ENCODE peak calls at places on chromosomes 7 and 10, in ten cellular contexts. One of them, this sample, is unnamed.

GRCh38 chr7:54699715-54700114 is 59.3 kb downstream of the SEC61G start:
- DNase-seq in brain microvascular endothelial cell: no peak
- DNase-seq in AG10803: no peak
- DNase-seq in uterus: no peak
- DNase-seq in A549: no peak
- DNase-seq in upper lobe of right lung: no peak
- DNase-seq in fibroblast of pulmonary artery: no peak
- DNase-seq in psoas muscle: no peak
- DNase-seq in IMR-90: no peak
- DNase-seq in ovary: no peak
- DNase-seq in this sample: no peak

GRCh38 chr7:24436131-24436920 is 136.9 kb upstream of the PALS2 start:
- DNase-seq in brain microvascular endothelial cell: no peak
- DNase-seq in AG10803: no peak
- DNase-seq in uterus: no peak
- DNase-seq in A549: no peak
- DNase-seq in upper lobe of right lung: no peak
- DNase-seq in fibroblast of pulmonary artery: no peak
- DNase-seq in psoas muscle: no peak
- DNase-seq in IMR-90: no peak
- DNase-seq in ovary: no peak
- DNase-seq in this sample: no peak

GRCh38 chr7:42020067-42020466 is 216.9 kb downstream of the GLI3 start:
- DNase-seq in brain microvascular endothelial cell: no peak
- DNase-seq in AG10803: peak; percentile 25
- DNase-seq in uterus: no peak
- DNase-seq in A549: no peak
- DNase-seq in upper lobe of right lung: no peak
- DNase-seq in fibroblast of pulmonary artery: no peak
- DNase-seq in psoas muscle: no peak
- DNase-seq in IMR-90: no peak
- DNase-seq in ovary: no peak
- DNase-seq in this sample: no peak

GRCh38 chr10:112507988-112508387 is 61.0 kb downstream of the VTI1A start:
- DNase-seq in brain microvascular endothelial cell: no peak
- DNase-seq in AG10803: no peak
- DNase-seq in uterus: no peak
- DNase-seq in A549: no peak
- DNase-seq in upper lobe of right lung: no peak
- DNase-seq in fibroblast of pulmonary artery: no peak
- DNase-seq in psoas muscle: no peak
- DNase-seq in IMR-90: no peak
- DNase-seq in ovary: no peak
- DNase-seq in this sample: no peak

GRCh38 chr10:113644185-113645120 is 19.4 kb downstream of the NRAP start:
- DNase-seq in brain microvascular endothelial cell: peak; percentile 31
- DNase-seq in AG10803: peak; percentile 48
- DNase-seq in uterus: no peak
- DNase-seq in A549: no peak
- DNase-seq in upper lobe of right lung: no peak
- DNase-seq in fibroblast of pulmonary artery: peak; percentile 21
- DNase-seq in psoas muscle: no peak
- DNase-seq in IMR-90: peak; percentile 77
- DNase-seq in ovary: no peak
- DNase-seq in this sample: peak; percentile 62

GRCh38 chr10:122014652-122015248 is 25.8 kb downstream of the TACC2 start:
- DNase-seq in brain microvascular endothelial cell: no peak
- DNase-seq in AG10803: no peak
- DNase-seq in uterus: no peak
- DNase-seq in A549: no peak
- DNase-seq in upper lobe of right lung: no peak
- DNase-seq in fibroblast of pulmonary artery: no peak
- DNase-seq in psoas muscle: no peak
- DNase-seq in IMR-90: no peak
- DNase-seq in ovary: no peak
- DNase-seq in this sample: no peak

GRCh38 chr7:126570845-126571244 is 681.9 kb downstream of the GRM8 start:
- DNase-seq in brain microvascular endothelial cell: no peak
- DNase-seq in AG10803: no peak
- DNase-seq in uterus: no peak
- DNase-seq in A549: no peak
- DNase-seq in upper lobe of right lung: no peak
- DNase-seq in fibroblast of pulmonary artery: no peak
- DNase-seq in psoas muscle: no peak
- DNase-seq in IMR-90: no peak
- DNase-seq in ovary: no peak
- DNase-seq in this sample: no peak

GRCh38 chr7:1549357-1550004 is 6.5 kb downstream of the TMEM184A start:
- DNase-seq in brain microvascular endothelial cell: no peak
- DNase-seq in AG10803: no peak
- DNase-seq in uterus: no peak
- DNase-seq in A549: no peak
- DNase-seq in upper lobe of right lung: no peak
- DNase-seq in fibroblast of pulmonary artery: no peak
- DNase-seq in psoas muscle: peak; percentile 45
- DNase-seq in IMR-90: no peak
- DNase-seq in ovary: no peak
- DNase-seq in this sample: no peak

GRCh38 chr10:126066491-126066890 is 170.1 kb downstream of the FANK1 start:
- DNase-seq in brain microvascular endothelial cell: no peak
- DNase-seq in AG10803: no peak
- DNase-seq in uterus: no peak
- DNase-seq in A549: no peak
- DNase-seq in upper lobe of right lung: no peak
- DNase-seq in fibroblast of pulmonary artery: no peak
- DNase-seq in psoas muscle: no peak
- DNase-seq in IMR-90: no peak
- DNase-seq in ovary: no peak
- DNase-seq in this sample: no peak

GRCh38 chr7:14570750-14571607 is 331.6 kb downstream of the DGKB start:
- DNase-seq in brain microvascular endothelial cell: no peak
- DNase-seq in AG10803: no peak
- DNase-seq in uterus: no peak
- DNase-seq in A549: no peak
- DNase-seq in upper lobe of right lung: no peak
- DNase-seq in fibroblast of pulmonary artery: no peak
- DNase-seq in psoas muscle: no peak
- DNase-seq in IMR-90: no peak
- DNase-seq in ovary: no peak
- DNase-seq in this sample: no peak

GRCh38 chr10:19979628-19980027 is 163.4 kb downstream of the PLXDC2 start:
- DNase-seq in brain microvascular endothelial cell: no peak
- DNase-seq in AG10803: no peak
- DNase-seq in uterus: no peak
- DNase-seq in A549: no peak
- DNase-seq in upper lobe of right lung: no peak
- DNase-seq in fibroblast of pulmonary artery: no peak
- DNase-seq in psoas muscle: no peak
- DNase-seq in IMR-90: peak; percentile 34
- DNase-seq in ovary: no peak
- DNase-seq in this sample: no peak

DNA sequence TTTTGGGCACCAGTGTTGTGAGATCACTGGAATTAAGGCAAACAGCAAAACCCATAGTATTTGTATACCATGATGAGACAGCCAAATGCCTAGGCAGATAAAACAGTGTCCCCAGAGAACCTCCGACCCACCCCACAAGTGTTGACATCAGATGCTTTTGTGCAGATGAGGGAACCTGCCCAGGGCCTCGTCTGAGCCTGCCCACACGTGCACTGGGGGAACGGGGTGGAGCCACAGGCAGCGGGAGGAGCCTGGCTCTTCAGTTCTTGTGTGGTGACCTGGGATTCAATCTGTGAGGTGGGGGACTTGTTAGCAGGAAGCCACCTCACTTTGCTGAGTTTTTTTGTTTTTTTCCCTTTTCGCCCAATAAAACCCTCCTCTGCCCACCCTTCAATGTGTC is 33.4 kb upstream of the OPTN start:
- DNase-seq in brain microvascular endothelial cell: no peak
- DNase-seq in AG10803: no peak
- DNase-seq in uterus: no peak
- DNase-seq in A549: no peak
- DNase-seq in upper lobe of right lung: no peak
- DNase-seq in fibroblast of pulmonary artery: no peak
- DNase-seq in psoas muscle: no peak
- DNase-seq in IMR-90: no peak
- DNase-seq in ovary: no peak
- DNase-seq in this sample: no peak
- H3K4me3 ChIP-seq in brain microvascular endothelial cell: no peak overlapping the region
- H3K4me3 ChIP-seq in AG10803: no peak overlapping the region
- H3K4me3 ChIP-seq in uterus: no peak overlapping the region
- H3K4me3 ChIP-seq in A549: no peak overlapping the region
- H3K4me3 ChIP-seq in upper lobe of right lung: no peak overlapping the region
- H3K4me3 ChIP-seq in fibroblast of pulmonary artery: no peak overlapping the region
- H3K4me3 ChIP-seq in psoas muscle: no peak overlapping the region
- H3K4me3 ChIP-seq in IMR-90: no peak overlapping the region
- H3K4me3 ChIP-seq in ovary: no peak overlapping the region
- H3K4me3 ChIP-seq in this sample: no peak overlapping the region

DNA sequence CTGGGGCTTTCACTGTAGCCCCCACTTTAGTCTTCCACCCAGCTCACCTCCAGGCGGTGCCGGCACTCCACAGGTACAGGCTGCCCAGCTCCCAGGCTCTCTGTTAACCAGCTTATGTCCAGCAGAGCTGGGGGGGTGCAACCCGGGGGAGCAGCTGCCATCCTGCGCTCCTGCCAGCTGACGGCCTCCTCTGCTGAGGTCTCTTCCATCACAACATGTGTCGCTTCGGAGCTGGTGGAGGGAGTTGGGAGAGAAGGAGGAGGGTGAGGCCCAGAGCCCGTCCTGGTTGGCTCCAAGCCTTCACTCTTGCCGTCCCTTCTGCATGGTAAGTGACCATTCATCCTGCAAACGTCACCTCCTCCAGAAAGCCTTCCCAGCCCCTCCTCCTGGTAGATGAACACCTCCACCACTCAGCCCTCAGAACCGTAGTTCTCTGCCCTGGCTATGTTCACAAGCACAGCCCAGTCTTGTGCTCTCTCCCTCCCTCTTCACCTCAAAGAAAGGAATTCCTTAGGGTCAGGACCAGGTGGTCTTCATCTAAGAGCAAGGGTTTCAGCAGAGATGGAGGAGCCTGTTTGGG is 1.6 kb downstream of the POLM start:
- DNase-seq in brain microvascular endothelial cell: no peak
- DNase-seq in AG10803: no peak
- DNase-seq in uterus: no peak
- DNase-seq in A549: no peak
- DNase-seq in upper lobe of right lung: no peak
- DNase-seq in fibroblast of pulmonary artery: no peak
- DNase-seq in psoas muscle: no peak
- DNase-seq in IMR-90: no peak
- DNase-seq in ovary: no peak
- DNase-seq in this sample: no peak
- H3K4me3 ChIP-seq in brain microvascular endothelial cell: no peak overlapping the region
- H3K4me3 ChIP-seq in AG10803: peak overlapping the region; percentile 79
- H3K4me3 ChIP-seq in uterus: no peak overlapping the region
- H3K4me3 ChIP-seq in A549: no peak overlapping the region
- H3K4me3 ChIP-seq in upper lobe of right lung: peak overlapping the region; percentile 87
- H3K4me3 ChIP-seq in fibroblast of pulmonary artery: peak overlapping the region; percentile 80
- H3K4me3 ChIP-seq in psoas muscle: peak overlapping the region; percentile 73
- H3K4me3 ChIP-seq in IMR-90: no peak overlapping the region
- H3K4me3 ChIP-seq in ovary: no peak overlapping the region
- H3K4me3 ChIP-seq in this sample: no peak overlapping the region

GRCh38 chr7:64465551-64465950 is 97.3 kb downstream of the ZNF680 start:
- DNase-seq in brain microvascular endothelial cell: no peak
- DNase-seq in AG10803: no peak
- DNase-seq in uterus: no peak
- DNase-seq in A549: no peak
- DNase-seq in upper lobe of right lung: no peak
- DNase-seq in fibroblast of pulmonary artery: no peak
- DNase-seq in psoas muscle: no peak
- DNase-seq in IMR-90: no peak
- DNase-seq in ovary: no peak
- DNase-seq in this sample: no peak

GRCh38 chr7:64469673-64470072 is 93.2 kb downstream of the ZNF680 start:
- DNase-seq in brain microvascular endothelial cell: no peak
- DNase-seq in AG10803: no peak
- DNase-seq in uterus: no peak
- DNase-seq in A549: no peak
- DNase-seq in upper lobe of right lung: no peak
- DNase-seq in fibroblast of pulmonary artery: no peak
- DNase-seq in psoas muscle: no peak
- DNase-seq in IMR-90: no peak
- DNase-seq in ovary: no peak
- DNase-seq in this sample: no peak

GRCh38 chr7:64463636-64464375 is 99.1 kb downstream of the ZNF680 start:
- DNase-seq in brain microvascular endothelial cell: peak; percentile 2
- DNase-seq in AG10803: peak; percentile 58
- DNase-seq in uterus: peak; percentile 75
- DNase-seq in A549: no peak
- DNase-seq in upper lobe of right lung: no peak
- DNase-seq in fibroblast of pulmonary artery: peak; percentile 22
- DNase-seq in psoas muscle: peak; percentile 70
- DNase-seq in IMR-90: peak; percentile 4
- DNase-seq in ovary: peak; percentile 63
- DNase-seq in this sample: peak; percentile 47
- H3K4me3 ChIP-seq in brain microvascular endothelial cell: peak overlapping the region; percentile 55
- H3K4me3 ChIP-seq in AG10803: peak overlapping the region; percentile 52
- H3K4me3 ChIP-seq in uterus: peak overlapping the region; percentile 42
- H3K4me3 ChIP-seq in A549: no peak overlapping the region
- H3K4me3 ChIP-seq in upper lobe of right lung: peak overlapping the region; percentile 42
- H3K4me3 ChIP-seq in fibroblast of pulmonary artery: peak overlapping the region; percentile 24
- H3K4me3 ChIP-seq in psoas muscle: peak overlapping the region; percentile 57
- H3K4me3 ChIP-seq in IMR-90: peak overlapping the region; percentile 36
- H3K4me3 ChIP-seq in ovary: peak overlapping the region; percentile 25
- H3K4me3 ChIP-seq in this sample: peak overlapping the region; percentile 41

GRCh38 chr10:29846881-29847280 is 212.1 kb upstream of the SVIL start:
- DNase-seq in brain microvascular endothelial cell: no peak
- DNase-seq in AG10803: no peak
- DNase-seq in uterus: no peak
- DNase-seq in A549: no peak
- DNase-seq in upper lobe of right lung: no peak
- DNase-seq in fibroblast of pulmonary artery: no peak
- DNase-seq in psoas muscle: no peak
- DNase-seq in IMR-90: no peak
- DNase-seq in ovary: no peak
- DNase-seq in this sample: no peak

GRCh38 chr10:29850371-29850770 is 209.0 kb downstream of the JCAD start:
- DNase-seq in brain microvascular endothelial cell: no peak
- DNase-seq in AG10803: no peak
- DNase-seq in uterus: no peak
- DNase-seq in A549: no peak
- DNase-seq in upper lobe of right lung: no peak
- DNase-seq in fibroblast of pulmonary artery: no peak
- DNase-seq in psoas muscle: no peak
- DNase-seq in IMR-90: no peak
- DNase-seq in ovary: no peak
- DNase-seq in this sample: no peak

GRCh38 chr10:29849886-29850285 is 209.5 kb downstream of the JCAD start:
- DNase-seq in brain microvascular endothelial cell: peak; percentile 19
- DNase-seq in AG10803: no peak
- DNase-seq in uterus: no peak
- DNase-seq in A549: no peak
- DNase-seq in upper lobe of right lung: no peak
- DNase-seq in fibroblast of pulmonary artery: no peak
- DNase-seq in psoas muscle: no peak
- DNase-seq in IMR-90: peak; percentile 61
- DNase-seq in ovary: no peak
- DNase-seq in this sample: no peak

GRCh38 chr10:29851241-29851640 is 208.1 kb downstream of the JCAD start:
- DNase-seq in brain microvascular endothelial cell: no peak
- DNase-seq in AG10803: no peak
- DNase-seq in uterus: no peak
- DNase-seq in A549: no peak
- DNase-seq in upper lobe of right lung: no peak
- DNase-seq in fibroblast of pulmonary artery: no peak
- DNase-seq in psoas muscle: no peak
- DNase-seq in IMR-90: no peak
- DNase-seq in ovary: no peak
- DNase-seq in this sample: no peak

GRCh38 chr10:29849434-29849833 is 210.0 kb downstream of the JCAD start:
- DNase-seq in brain microvascular endothelial cell: peak; percentile 83
- DNase-seq in AG10803: peak; percentile 71
- DNase-seq in uterus: no peak
- DNase-seq in A549: no peak
- DNase-seq in upper lobe of right lung: no peak
- DNase-seq in fibroblast of pulmonary artery: peak; percentile 89
- DNase-seq in psoas muscle: no peak
- DNase-seq in IMR-90: peak; percentile 95
- DNase-seq in ovary: no peak
- DNase-seq in this sample: peak; percentile 93
- H3K4me3 ChIP-seq in brain microvascular endothelial cell: peak overlapping the region; percentile 35
- H3K4me3 ChIP-seq in AG10803: peak overlapping the region; percentile 39
- H3K4me3 ChIP-seq in uterus: no peak overlapping the region
- H3K4me3 ChIP-seq in A549: no peak overlapping the region
- H3K4me3 ChIP-seq in upper lobe of right lung: peak overlapping the region; percentile 9
- H3K4me3 ChIP-seq in fibroblast of pulmonary artery: peak overlapping the region; percentile 27
- H3K4me3 ChIP-seq in psoas muscle: no peak overlapping the region
- H3K4me3 ChIP-seq in IMR-90: peak overlapping the region; percentile 23
- H3K4me3 ChIP-seq in ovary: no peak overlapping the region
- H3K4me3 ChIP-seq in this sample: no peak overlapping the region